ENCODE peak calls at places on chromosomes 13 and 19, in eight cellular contexts. L is NCI-H2029 treated with DMSO at 0.1 percent for 48 hours, B is Kasumi-1, Z is sciatic nerve, V is BE2C, P is fibroblast of pulmonary artery, R is H9, F is lung. N is an unnamed sample.

GRCh38 chr19:57267294-57267693 is 13.0 kb upstream of the ZNF460 start:
- DNase-seq in L (no peak), B (no peak), Z (no peak), V (no peak), P (no peak), R (no peak), F (no peak), N (no peak)

GRCh38 chr19:4811328-4812131 is 20.0 kb downstream of the TICAM1 start:
- DNase-seq in L (peak), B (peak), Z (peak), V (peak), P (peak), R (peak), F (peak), N (peak)

GRCh38 chr19:927707-928401 is 2.0 kb downstream of the ARID3A start:
- DNase-seq in L (no peak), B (no peak), Z (no peak), V (no peak), P (no peak), R (peak), F (no peak), N (no peak)

GRCh38 chr13:57787058-57787791 is 155.7 kb downstream of the PCDH17 start:
- DNase-seq in L (peak), B (no peak), Z (no peak), V (peak), P (no peak), R (peak), F (no peak), N (no peak)

GRCh38 chr13:52784591-52785340 is 45.1 kb upstream of the CNMD start:
- DNase-seq in L (no peak), B (no peak), Z (no peak), V (no peak), P (no peak), R (no peak), F (no peak), N (no peak)

GRCh38 chr13:77230560-77230959 is 96.3 kb downstream of the MYCBP2 start:
- DNase-seq in L (no peak), B (no peak), Z (no peak), V (no peak), P (no peak), R (no peak), F (no peak), N (no peak)

GRCh38 chr19:51712461-51713081 is 11.2 kb downstream of the HAS1 start:
- DNase-seq in L (no peak), B (peak), Z (no peak), V (no peak), P (peak), R (peak), F (no peak), N (peak)

GRCh38 chr13:41075034-41075433 is 13.7 kb downstream of the WBP4 start:
- DNase-seq in L (no peak), B (peak), Z (no peak), V (peak), P (peak), R (no peak), F (no peak), N (peak)

GRCh38 chr19:47489072-47489914 is 5.3 kb upstream of the KPTN start:
- DNase-seq in L (no peak), B (no peak), Z (no peak), V (no peak), P (no peak), R (no peak), F (no peak), N (no peak)

GRCh38 chr13:44365008-44365407 is 8.6 kb upstream of the SERP2 start:
- DNase-seq in L (no peak), B (no peak), Z (no peak), V (no peak), P (no peak), R (no peak), F (no peak), N (peak)

GRCh38 chr13:55553736-55554135 is 1587.0 kb upstream of the PRR20A start:
- DNase-seq in L (no peak), B (no peak), Z (no peak), V (no peak), P (no peak), R (no peak), F (no peak), N (no peak)

GRCh38 chr19:2494447-2495129 is 18.7 kb downstream of the GADD45B start:
- DNase-seq in L (peak), B (peak), Z (peak), V (peak), P (peak), R (no peak), F (peak), N (peak)

GRCh38 chr19:50399368-50399745 is 15.2 kb downstream of the POLD1 start:
- DNase-seq in L (no peak), B (no peak), Z (no peak), V (no peak), P (no peak), R (no peak), F (no peak), N (no peak)

GRCh38 chr13:24916464-24916863 is 152.5 kb downstream of the RNF17 start:
- DNase-seq in L (no peak), B (no peak), Z (no peak), V (no peak), P (no peak), R (no peak), F (no peak), N (no peak)

GRCh38 chr13:27678306-27679040 is 56.8 kb downstream of the POLR1D start:
- DNase-seq in L (no peak), B (no peak), Z (no peak), V (peak), P (no peak), R (peak), F (no peak), N (no peak)

GRCh38 chr19:5948697-5949564 is 29.0 kb downstream of the RANBP3 start:
- DNase-seq in L (no peak), B (no peak), Z (no peak), V (peak), P (no peak), R (no peak), F (no peak), N (peak)

GRCh38 chr19:11693505-11694499 is 44.9 kb downstream of the ZNF823 start:
- DNase-seq in L (no peak), B (peak), Z (no peak), V (peak), P (peak), R (peak), F (no peak), N (peak)

GRCh38 chr19:35090795-35091214 is 24.8 kb upstream of the FXYD3 start:
- DNase-seq in L (peak), B (no peak), Z (no peak), V (no peak), P (no peak), R (peak), F (no peak), N (no peak)

N was measured in astrocyte of the spinal cord.